ENCODE peak calls at places on chromosome 1, in five cellular contexts. One of them, this sample, is unnamed. For H3K27me3, the result is how much of the 10 kb centered on the place peaks cover.

GRCh38 chr1:158153179-158153578 is 27.5 kb upstream of the CD1D start:
- DNase-seq in astrocyte: no peak
- DNase-seq in CD4-positive, alpha-beta T cell: no peak
- DNase-seq in IMR-90: peak
- DNase-seq in heart right ventricle: no peak
- DNase-seq in this sample: no peak

GRCh38 chr1:218299416-218299815 is 14.3 kb downstream of the RRP15 start:
- DNase-seq in astrocyte: peak
- DNase-seq in CD4-positive, alpha-beta T cell: no peak
- DNase-seq in IMR-90: peak
- DNase-seq in heart right ventricle: no peak
- DNase-seq in this sample: no peak

GRCh38 chr1:158999301-159000069 is 10.2 kb upstream of the IFI16 start:
- DNase-seq in astrocyte: peak
- DNase-seq in CD4-positive, alpha-beta T cell: no peak
- DNase-seq in IMR-90: peak
- DNase-seq in heart right ventricle: peak
- DNase-seq in this sample: no peak

GRCh38 chr1:8944006-8944405 is 1.7 kb upstream of the CA6 start:
- DNase-seq in astrocyte: no peak
- DNase-seq in CD4-positive, alpha-beta T cell: no peak
- DNase-seq in IMR-90: no peak
- DNase-seq in heart right ventricle: no peak
- DNase-seq in this sample: no peak

GRCh38 chr1:154726443-154726842 is 118.5 kb upstream of the ADAR start:
- DNase-seq in astrocyte: peak
- DNase-seq in CD4-positive, alpha-beta T cell: no peak
- DNase-seq in IMR-90: no peak
- DNase-seq in heart right ventricle: no peak
- DNase-seq in this sample: no peak

GRCh38 chr1:209759829-209760359 is 4.0 kb downstream of the TRAF3IP3 start:
- DNase-seq in astrocyte: no peak
- DNase-seq in CD4-positive, alpha-beta T cell: no peak
- DNase-seq in IMR-90: no peak
- DNase-seq in heart right ventricle: no peak
- DNase-seq in this sample: no peak

GRCh38 chr1:189567890-189568289 is 909.8 kb downstream of the BRINP3 start:
- DNase-seq in astrocyte: no peak
- DNase-seq in CD4-positive, alpha-beta T cell: no peak
- DNase-seq in IMR-90: no peak
- DNase-seq in heart right ventricle: no peak
- DNase-seq in this sample: no peak

GRCh38 chr1:12541274-12542137 is 76.5 kb downstream of the DHRS3 start:
- DNase-seq in astrocyte: peak
- DNase-seq in CD4-positive, alpha-beta T cell: no peak
- DNase-seq in IMR-90: peak
- DNase-seq in heart right ventricle: peak
- DNase-seq in this sample: no peak

GRCh38 chr1:228786361-228787129 is 51.3 kb downstream of the RHOU start:
- DNase-seq in astrocyte: no peak
- DNase-seq in CD4-positive, alpha-beta T cell: no peak
- DNase-seq in IMR-90: no peak
- DNase-seq in heart right ventricle: no peak
- DNase-seq in this sample: no peak

GRCh38 chr1:40857737-40858136 is 4.4 kb downstream of the CITED4 start:
- DNase-seq in astrocyte: no peak
- DNase-seq in CD4-positive, alpha-beta T cell: no peak
- DNase-seq in IMR-90: no peak
- DNase-seq in heart right ventricle: no peak
- DNase-seq in this sample: no peak

GRCh38 chr1:84758968-84759491 is 68.8 kb upstream of the SSX2IP start:
- DNase-seq in astrocyte: peak
- DNase-seq in CD4-positive, alpha-beta T cell: no peak
- DNase-seq in IMR-90: peak
- DNase-seq in heart right ventricle: no peak
- DNase-seq in this sample: no peak

GRCh38 chr1:37673920-37674319 is 18.4 kb upstream of the CDCA8 start:
- DNase-seq in astrocyte: no peak
- DNase-seq in CD4-positive, alpha-beta T cell: peak
- DNase-seq in IMR-90: no peak
- DNase-seq in heart right ventricle: no peak
- DNase-seq in this sample: peak

GRCh38 chr1:155000475-155000724 is 2.2 kb upstream of the ZBTB7B start:
- DNase-seq in astrocyte: no peak
- DNase-seq in CD4-positive, alpha-beta T cell: no peak
- DNase-seq in IMR-90: no peak
- DNase-seq in heart right ventricle: no peak
- DNase-seq in this sample: no peak

GRCh38 chr1:1353389-1354151 is 4.4 kb upstream of the DVL1 start:
- DNase-seq in astrocyte: no peak
- DNase-seq in CD4-positive, alpha-beta T cell: no peak
- DNase-seq in IMR-90: no peak
- DNase-seq in heart right ventricle: no peak
- DNase-seq in this sample: no peak

GRCh38 chr1:181103404-181103803 is 14.9 kb downstream of the IER5 start:
- DNase-seq in astrocyte: no peak
- DNase-seq in CD4-positive, alpha-beta T cell: no peak
- DNase-seq in IMR-90: no peak
- DNase-seq in heart right ventricle: no peak
- DNase-seq in this sample: no peak

GRCh38 chr1:173275496-173275895 is 68.4 kb upstream of the TNFSF4 start:
- DNase-seq in astrocyte: no peak
- DNase-seq in CD4-positive, alpha-beta T cell: no peak
- DNase-seq in IMR-90: no peak
- DNase-seq in heart right ventricle: no peak
- DNase-seq in this sample: no peak

DNA sequence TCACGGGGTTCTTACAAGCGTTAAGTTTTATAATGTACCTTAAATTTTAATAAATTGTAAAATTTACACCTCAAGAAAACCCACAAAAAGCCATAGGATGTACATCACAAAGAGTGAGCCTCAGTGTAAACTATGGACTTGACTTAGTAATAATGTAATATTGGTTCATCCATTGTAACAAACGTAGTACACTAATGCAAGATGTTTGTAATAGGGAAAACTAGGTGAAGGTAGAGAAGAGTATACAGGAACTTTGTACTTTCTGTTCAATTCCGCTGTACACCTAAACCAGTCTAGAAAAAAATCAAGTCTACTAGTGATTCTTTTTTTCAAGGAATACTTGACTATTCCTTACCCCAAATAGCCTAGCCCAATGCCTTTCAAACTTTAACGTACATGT is 222.3 kb upstream of the FGGY start:
- DNase-seq in astrocyte: no peak
- DNase-seq in CD4-positive, alpha-beta T cell: no peak
- DNase-seq in IMR-90: no peak
- DNase-seq in heart right ventricle: no peak
- DNase-seq in this sample: no peak
- H3K27me3 ChIP-seq in astrocyte: under half
- H3K27me3 ChIP-seq in CD4-positive, alpha-beta T cell: under half
- H3K27me3 ChIP-seq in IMR-90: under half
- H3K27me3 ChIP-seq in heart right ventricle: under half
- H3K27me3 ChIP-seq in this sample: under half

GRCh38 chr1:166859597-166859996 is 16.5 kb downstream of the TADA1 start:
- DNase-seq in astrocyte: no peak
- DNase-seq in CD4-positive, alpha-beta T cell: no peak
- DNase-seq in IMR-90: no peak
- DNase-seq in heart right ventricle: no peak
- DNase-seq in this sample: no peak

GRCh38 chr1:166852918-166853317 is 13.6 kb downstream of the POGK start:
- DNase-seq in astrocyte: no peak
- DNase-seq in CD4-positive, alpha-beta T cell: no peak
- DNase-seq in IMR-90: no peak
- DNase-seq in heart right ventricle: no peak
- DNase-seq in this sample: no peak

GRCh38 chr1:166858726-166859419 is 17.2 kb downstream of the TADA1 start:
- DNase-seq in astrocyte: no peak
- DNase-seq in CD4-positive, alpha-beta T cell: no peak
- DNase-seq in IMR-90: no peak
- DNase-seq in heart right ventricle: no peak
- DNase-seq in this sample: no peak

GRCh38 chr1:166855558-166855957 is 16.3 kb downstream of the POGK start:
- DNase-seq in astrocyte: no peak
- DNase-seq in CD4-positive, alpha-beta T cell: no peak
- DNase-seq in IMR-90: no peak
- DNase-seq in heart right ventricle: no peak
- DNase-seq in this sample: no peak

GRCh38 chr1:166857995-166858394 is 18.1 kb downstream of the TADA1 start:
- DNase-seq in astrocyte: no peak
- DNase-seq in CD4-positive, alpha-beta T cell: no peak
- DNase-seq in IMR-90: no peak
- DNase-seq in heart right ventricle: no peak
- DNase-seq in this sample: no peak
- H3K27me3 ChIP-seq in astrocyte: under half
- H3K27me3 ChIP-seq in CD4-positive, alpha-beta T cell: under half
- H3K27me3 ChIP-seq in IMR-90: under half
- H3K27me3 ChIP-seq in heart right ventricle: under half
- H3K27me3 ChIP-seq in this sample: under half

GRCh38 chr1:244074559-244075171 is 23.6 kb downstream of the ZBTB18 start:
- DNase-seq in astrocyte: no peak
- DNase-seq in CD4-positive, alpha-beta T cell: peak
- DNase-seq in IMR-90: no peak
- DNase-seq in heart right ventricle: no peak
- DNase-seq in this sample: peak
- H3K27me3 ChIP-seq in astrocyte: under half
- H3K27me3 ChIP-seq in CD4-positive, alpha-beta T cell: under half
- H3K27me3 ChIP-seq in IMR-90: under half
- H3K27me3 ChIP-seq in heart right ventricle: under half
- H3K27me3 ChIP-seq in this sample: under half

DNA sequence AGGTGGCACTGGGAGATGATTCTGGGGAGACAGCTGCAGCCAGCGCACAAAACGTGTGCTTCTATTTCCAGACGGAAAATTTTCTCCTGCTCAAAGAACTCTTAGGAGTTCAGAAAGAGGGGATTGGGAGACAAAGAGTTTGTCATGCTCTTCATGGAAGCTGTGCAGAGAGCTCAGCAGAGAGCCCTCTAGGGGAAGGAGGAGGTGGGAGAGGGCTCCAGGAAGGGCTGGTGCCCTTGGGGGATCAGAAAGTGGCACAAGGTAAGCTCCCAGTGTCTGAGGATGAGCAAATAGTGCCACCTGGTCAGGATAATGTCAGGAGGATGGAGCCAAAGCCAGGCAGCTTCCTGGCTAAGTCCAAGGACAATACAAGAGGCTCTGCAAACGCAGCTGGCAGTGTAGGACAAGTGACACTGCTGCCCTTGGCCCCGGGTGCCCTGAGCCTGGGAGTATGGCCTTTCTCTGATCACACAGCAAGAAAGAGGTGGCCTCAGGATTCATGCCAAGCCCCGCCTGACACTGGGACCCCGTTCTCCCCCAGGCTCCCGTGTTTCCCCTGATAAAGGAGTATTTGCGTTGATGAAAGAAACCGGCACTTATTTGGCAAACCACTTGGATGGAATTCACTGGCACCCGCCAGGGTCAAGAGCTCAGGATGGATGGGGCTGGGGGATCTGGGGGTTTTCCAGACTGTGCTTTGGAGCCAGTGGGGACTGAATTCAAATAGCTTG is 254.0 kb downstream of the PTPRU start:
- DNase-seq in astrocyte: no peak
- DNase-seq in CD4-positive, alpha-beta T cell: no peak
- DNase-seq in IMR-90: no peak
- DNase-seq in heart right ventricle: no peak
- DNase-seq in this sample: no peak
- H3K27me3 ChIP-seq in astrocyte: under half
- H3K27me3 ChIP-seq in CD4-positive, alpha-beta T cell: under half
- H3K27me3 ChIP-seq in IMR-90: under half
- H3K27me3 ChIP-seq in heart right ventricle: under half
- H3K27me3 ChIP-seq in this sample: under half

This sample was measured in CD4-positive, CD25-positive, alpha-beta regulatory T cell.